ENCODE peak calls at places on chromosomes 12 and 14, in five cellular contexts. One of them, this sample, is unnamed.

GRCh38 chr12:57808351-57808750 is 10.2 kb downstream of the AVIL start:
- DNase-seq in coronary artery: no peak
- DNase-seq in AG10803: no peak
- DNase-seq in bronchial epithelial cell: no peak
- DNase-seq in uterus: no peak
- DNase-seq in this sample: no peak

GRCh38 chr12:124506145-124506831 is 61.1 kb downstream of the NCOR2 start:
- DNase-seq in coronary artery: no peak
- DNase-seq in uterus: peak; percentile 87
- DNase-seq in AG10803: peak; percentile 80
- DNase-seq in bronchial epithelial cell: no peak
- DNase-seq in this sample: peak; percentile 74

GRCh38 chr14:97179573-97179972 is 382.4 kb downstream of the VRK1 start:
- DNase-seq in coronary artery: no peak
- DNase-seq in bronchial epithelial cell: no peak
- DNase-seq in AG10803: no peak
- DNase-seq in uterus: no peak
- DNase-seq in this sample: no peak

GRCh38 chr14:102579696-102580551 is 12.5 kb upstream of the RCOR1 start:
- DNase-seq in uterus: peak; percentile 33
- DNase-seq in AG10803: peak; percentile 84
- DNase-seq in bronchial epithelial cell: peak; percentile 64
- DNase-seq in coronary artery: no peak
- DNase-seq in this sample: no peak

GRCh38 chr14:103081951-103082350 is 2.1 kb upstream of the LBHD2 start:
- DNase-seq in bronchial epithelial cell: no peak
- DNase-seq in coronary artery: no peak
- DNase-seq in uterus: no peak
- DNase-seq in AG10803: no peak
- DNase-seq in this sample: no peak

GRCh38 chr14:59630281-59630963 is 53.8 kb upstream of the CCDC175 start:
- DNase-seq in bronchial epithelial cell: no peak
- DNase-seq in uterus: no peak
- DNase-seq in AG10803: no peak
- DNase-seq in coronary artery: no peak
- DNase-seq in this sample: no peak

GRCh38 chr14:99996951-99997571 is 68.2 kb upstream of the EVL start:
- DNase-seq in bronchial epithelial cell: peak; percentile 79
- DNase-seq in AG10803: peak; percentile 2
- DNase-seq in coronary artery: no peak
- DNase-seq in uterus: no peak
- DNase-seq in this sample: no peak

GRCh38 chr12:6606331-6607131 is 648 bp downstream of the CHD4 start:
- DNase-seq in coronary artery: peak; percentile 87
- DNase-seq in uterus: peak; percentile 80
- DNase-seq in bronchial epithelial cell: no peak
- DNase-seq in AG10803: no peak
- DNase-seq in this sample: peak; percentile 44

GRCh38 chr14:31876741-31877140 is 200.4 kb upstream of the ARHGAP5 start:
- DNase-seq in bronchial epithelial cell: no peak
- DNase-seq in AG10803: no peak
- DNase-seq in coronary artery: no peak
- DNase-seq in uterus: no peak
- DNase-seq in this sample: no peak

GRCh38 chr14:55052259-55052930 is 948 bp downstream of the MAPK1IP1L start:
- DNase-seq in coronary artery: no peak
- DNase-seq in AG10803: peak; percentile 37
- DNase-seq in uterus: no peak
- DNase-seq in bronchial epithelial cell: peak; percentile 39
- DNase-seq in this sample: no peak

GRCh38 chr14:68873379-68873778 is 80.5 kb upstream of the ZFP36L1 start:
- DNase-seq in uterus: no peak
- DNase-seq in bronchial epithelial cell: no peak
- DNase-seq in coronary artery: no peak
- DNase-seq in AG10803: no peak
- DNase-seq in this sample: no peak

GRCh38 chr14:79356040-79356439 is 855.3 kb downstream of the DIO2 start:
- DNase-seq in coronary artery: no peak
- DNase-seq in bronchial epithelial cell: no peak
- DNase-seq in AG10803: no peak
- DNase-seq in uterus: no peak
- DNase-seq in this sample: no peak

GRCh38 chr14:37590096-37590809 is 4.8 kb downstream of the FOXA1 start:
- DNase-seq in uterus: no peak
- DNase-seq in coronary artery: no peak
- DNase-seq in AG10803: no peak
- DNase-seq in bronchial epithelial cell: peak; percentile 62
- DNase-seq in this sample: no peak

GRCh38 chr14:104893435-104894207 is 28.6 kb downstream of the CEP170B start:
- DNase-seq in AG10803: no peak
- DNase-seq in coronary artery: peak; percentile 70
- DNase-seq in bronchial epithelial cell: no peak
- DNase-seq in uterus: peak; percentile 16
- DNase-seq in this sample: no peak

GRCh38 chr12:62834406-62834805 is 100.5 kb downstream of the PPM1H start:
- DNase-seq in AG10803: no peak
- DNase-seq in coronary artery: no peak
- DNase-seq in bronchial epithelial cell: no peak
- DNase-seq in uterus: peak; percentile 85
- DNase-seq in this sample: no peak

GRCh38 chr12:94963649-94964048 is 39.8 kb downstream of the NDUFA12 start:
- DNase-seq in bronchial epithelial cell: no peak
- DNase-seq in coronary artery: no peak
- DNase-seq in AG10803: peak; percentile 37
- DNase-seq in uterus: no peak
- DNase-seq in this sample: no peak

GRCh38 chr12:69570545-69571399 is 14.5 kb upstream of the CCT2 start:
- DNase-seq in bronchial epithelial cell: peak; percentile 77
- DNase-seq in AG10803: peak; percentile 70
- DNase-seq in coronary artery: no peak
- DNase-seq in uterus: peak; percentile 63
- DNase-seq in this sample: no peak

GRCh38 chr14:36996133-36996856 is 176.1 kb downstream of the SLC25A21 start:
- DNase-seq in AG10803: peak; percentile 66
- DNase-seq in uterus: no peak
- DNase-seq in bronchial epithelial cell: peak; percentile 85
- DNase-seq in coronary artery: no peak
- DNase-seq in this sample: no peak

GRCh38 chr12:106288134-106288509 is 14.4 kb upstream of the TCP11L2 start:
- DNase-seq in AG10803: peak; percentile 29
- DNase-seq in uterus: no peak
- DNase-seq in bronchial epithelial cell: no peak
- DNase-seq in coronary artery: no peak
- DNase-seq in this sample: no peak

GRCh38 chr14:33986804-33987203 is 35.9 kb upstream of the EGLN3 start:
- DNase-seq in uterus: peak; percentile 39
- DNase-seq in AG10803: peak; percentile 86
- DNase-seq in coronary artery: no peak
- DNase-seq in bronchial epithelial cell: peak; percentile 90
- DNase-seq in this sample: no peak

GRCh38 chr12:52710744-52711143 is 7.4 kb upstream of the KRT77 start:
- DNase-seq in uterus: no peak
- DNase-seq in AG10803: no peak
- DNase-seq in bronchial epithelial cell: no peak
- DNase-seq in coronary artery: no peak
- DNase-seq in this sample: no peak

GRCh38 chr12:27187697-27188096 is 56.4 kb upstream of the STK38L start:
- DNase-seq in AG10803: no peak
- DNase-seq in uterus: no peak
- DNase-seq in coronary artery: no peak
- DNase-seq in bronchial epithelial cell: no peak
- DNase-seq in this sample: no peak

GRCh38 chr12:40248034-40248433 is 23.2 kb downstream of the LRRK2 start:
- DNase-seq in AG10803: no peak
- DNase-seq in uterus: no peak
- DNase-seq in coronary artery: no peak
- DNase-seq in bronchial epithelial cell: no peak
- DNase-seq in this sample: no peak

GRCh38 chr12:59977779-59978178 is 381.9 kb downstream of the SLC16A7 start:
- DNase-seq in uterus: no peak
- DNase-seq in bronchial epithelial cell: peak; percentile 11
- DNase-seq in AG10803: no peak
- DNase-seq in coronary artery: no peak
- DNase-seq in this sample: no peak

GRCh38 chr14:29805415-29806123 is 122.1 kb downstream of the PRKD1 start:
- DNase-seq in bronchial epithelial cell: peak; percentile 90
- DNase-seq in coronary artery: no peak
- DNase-seq in uterus: peak; percentile 33
- DNase-seq in AG10803: peak; percentile 87
- DNase-seq in this sample: no peak

GRCh38 chr12:71125515-71125914 is 32.3 kb downstream of the TSPAN8 start:
- DNase-seq in bronchial epithelial cell: no peak
- DNase-seq in uterus: no peak
- DNase-seq in coronary artery: no peak
- DNase-seq in AG10803: no peak
- DNase-seq in this sample: no peak
- TF ChIP-seq CTCF in bronchial epithelial cell: no peak
- TF ChIP-seq CTCF in uterus: no peak
- TF ChIP-seq CTCF in coronary artery: no peak
- TF ChIP-seq CTCF in AG10803: no peak
- TF ChIP-seq CTCF in this sample: no peak

DNA sequence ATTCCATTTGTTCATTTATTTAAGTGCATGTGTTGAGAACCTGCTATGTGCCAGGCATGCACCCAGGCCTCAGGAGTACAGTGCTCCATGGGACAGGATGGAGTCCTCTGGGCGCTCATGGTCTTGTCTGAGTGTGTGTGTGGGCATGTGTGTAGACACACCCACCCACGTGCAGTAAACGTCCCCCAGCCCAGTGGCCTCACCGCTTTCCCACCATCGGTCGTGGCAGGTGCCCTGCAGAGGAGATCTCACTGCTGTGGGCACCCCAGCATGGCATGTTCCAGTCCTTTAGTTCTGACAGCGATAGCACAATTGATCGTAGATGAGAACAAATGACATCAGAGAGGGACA is 63.9 kb downstream of the DGLUCY start:
- DNase-seq in uterus: no peak
- DNase-seq in AG10803: no peak
- DNase-seq in coronary artery: no peak
- DNase-seq in bronchial epithelial cell: no peak
- DNase-seq in this sample: no peak
- TF ChIP-seq CTCF in uterus: no peak
- TF ChIP-seq CTCF in AG10803: no peak
- TF ChIP-seq CTCF in coronary artery: no peak
- TF ChIP-seq CTCF in bronchial epithelial cell: no peak
- TF ChIP-seq CTCF in this sample: no peak

DNA sequence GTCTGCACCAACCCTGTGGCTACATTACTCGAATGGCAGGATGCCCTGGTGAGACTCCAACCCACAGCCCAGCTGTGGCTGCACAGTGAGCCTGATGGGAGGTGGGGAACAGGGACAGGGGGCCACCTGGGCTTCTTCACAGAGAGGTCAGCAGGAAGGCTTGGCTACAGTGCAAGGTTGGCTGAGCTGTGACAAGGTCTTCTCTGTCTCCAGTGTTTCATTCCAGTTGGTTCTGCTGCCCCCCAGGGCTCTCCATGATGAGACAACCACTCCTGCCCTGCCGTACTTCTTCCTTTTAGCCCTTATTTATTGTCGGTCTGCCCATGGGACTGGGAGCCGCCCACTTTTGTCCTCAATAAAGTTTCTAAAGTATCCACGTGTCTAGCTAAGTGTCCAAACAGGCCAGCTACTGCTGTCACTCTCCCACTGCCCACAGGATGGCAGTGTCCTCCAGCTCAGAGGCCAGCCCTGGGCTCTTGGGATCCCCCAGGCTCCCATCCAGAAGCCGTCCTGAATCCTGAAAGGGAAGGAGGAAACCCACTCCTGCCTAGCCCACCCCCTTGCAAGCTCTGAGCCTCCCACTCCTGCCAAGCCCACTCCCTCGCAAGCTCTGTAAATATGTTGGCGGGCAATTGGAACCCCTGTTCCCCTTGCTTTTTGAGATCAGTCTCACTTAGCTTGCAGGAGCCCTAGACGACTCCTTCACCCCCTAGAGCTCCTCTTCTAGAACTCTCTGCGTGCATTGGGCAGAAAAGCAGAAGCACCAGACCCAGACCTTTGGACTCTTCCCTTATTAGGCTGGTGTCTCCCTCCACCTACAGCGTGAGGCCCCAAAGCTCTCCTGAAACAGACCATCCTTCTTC is 5.4 kb downstream of the C1QL4 start:
- DNase-seq in AG10803: peak; percentile 68
- DNase-seq in uterus: peak; percentile 39
- DNase-seq in coronary artery: peak; percentile 76
- DNase-seq in bronchial epithelial cell: peak; percentile 58
- DNase-seq in this sample: no peak
- TF ChIP-seq CTCF in AG10803: peak; percentile 86
- TF ChIP-seq CTCF in uterus: peak; percentile 78
- TF ChIP-seq CTCF in coronary artery: peak; percentile 61
- TF ChIP-seq CTCF in bronchial epithelial cell: peak; percentile 84
- TF ChIP-seq CTCF in this sample: peak; percentile 62

GRCh38 chr12:9632766-9633165 is 25.1 kb upstream of the KLRB1 start:
- DNase-seq in AG10803: no peak
- DNase-seq in coronary artery: no peak
- DNase-seq in uterus: no peak
- DNase-seq in bronchial epithelial cell: no peak
- DNase-seq in this sample: no peak

GRCh38 chr12:9636150-9636549 is 28.4 kb upstream of the KLRB1 start:
- DNase-seq in coronary artery: no peak
- DNase-seq in uterus: no peak
- DNase-seq in bronchial epithelial cell: no peak
- DNase-seq in AG10803: no peak
- DNase-seq in this sample: no peak

GRCh38 chr12:9636807-9637206 is 29.1 kb upstream of the KLRB1 start:
- DNase-seq in uterus: no peak
- DNase-seq in bronchial epithelial cell: no peak
- DNase-seq in coronary artery: no peak
- DNase-seq in AG10803: no peak
- DNase-seq in this sample: no peak

GRCh38 chr12:9635014-9635413 is 27.3 kb upstream of the KLRB1 start:
- DNase-seq in uterus: no peak
- DNase-seq in AG10803: no peak
- DNase-seq in coronary artery: no peak
- DNase-seq in bronchial epithelial cell: no peak
- DNase-seq in this sample: no peak

GRCh38 chr12:9634177-9634803 is 26.6 kb upstream of the KLRB1 start:
- DNase-seq in AG10803: peak; percentile 46
- DNase-seq in bronchial epithelial cell: peak; percentile 56
- DNase-seq in coronary artery: no peak
- DNase-seq in uterus: peak; percentile 56
- DNase-seq in this sample: no peak
- TF ChIP-seq CTCF in AG10803: peak; percentile 89
- TF ChIP-seq CTCF in bronchial epithelial cell: peak; percentile 59
- TF ChIP-seq CTCF in coronary artery: no peak
- TF ChIP-seq CTCF in uterus: peak; percentile 51
- TF ChIP-seq CTCF in this sample: peak; percentile 76

GRCh38 chr14:26255213-26255612 is 342.6 kb downstream of the NOVA1 start:
- DNase-seq in coronary artery: no peak
- DNase-seq in AG10803: peak; percentile 58
- DNase-seq in bronchial epithelial cell: peak; percentile 61
- DNase-seq in uterus: peak; percentile 25
- DNase-seq in this sample: no peak
- TF ChIP-seq CTCF in coronary artery: no peak
- TF ChIP-seq CTCF in AG10803: peak; percentile 77
- TF ChIP-seq CTCF in bronchial epithelial cell: peak; percentile 63
- TF ChIP-seq CTCF in uterus: peak; percentile 56
- TF ChIP-seq CTCF in this sample: no peak

This sample was measured in mesothelial cell of epicardium.